ENCODE peak calls at places on chromosomes 13 and 19, in seven cellular contexts. One of them, this sample, is unnamed.

GRCh38 chr19:30029721-30030510 is 87.9 kb downstream of the URI1 start:
- DNase-seq in IMR-90: peak; percentile 56
- DNase-seq in hypothalamus: no peak
- DNase-seq in AG04449: no peak
- DNase-seq in fibroblast of lung: peak; percentile 4
- DNase-seq in heart right ventricle: no peak
- DNase-seq in stimulated activated CD4-positive, alpha-beta T cell treated with anti-CD3 and anti-CD28 coated beads, TNF-alpha, amount 100 ng/mL, for 48 hours: no peak
- DNase-seq in this sample: no peak

GRCh38 chr13:30798776-30799625 is 63.7 kb downstream of the ALOX5AP start:
- DNase-seq in IMR-90: peak; percentile 59
- DNase-seq in stimulated activated CD4-positive, alpha-beta T cell treated with anti-CD3 and anti-CD28 coated beads, TNF-alpha, amount 100 ng/mL, for 48 hours: no peak
- DNase-seq in fibroblast of lung: peak; percentile 39
- DNase-seq in AG04449: no peak
- DNase-seq in heart right ventricle: no peak
- DNase-seq in hypothalamus: no peak
- DNase-seq in this sample: no peak

GRCh38 chr13:94590744-94591143 is 5.2 kb downstream of the TGDS start:
- DNase-seq in AG04449: no peak
- DNase-seq in IMR-90: no peak
- DNase-seq in heart right ventricle: no peak
- DNase-seq in hypothalamus: no peak
- DNase-seq in fibroblast of lung: no peak
- DNase-seq in stimulated activated CD4-positive, alpha-beta T cell treated with anti-CD3 and anti-CD28 coated beads, TNF-alpha, amount 100 ng/mL, for 48 hours: no peak
- DNase-seq in this sample: no peak

GRCh38 chr19:4971424-4971793 is 2.5 kb downstream of the KDM4B start:
- DNase-seq in stimulated activated CD4-positive, alpha-beta T cell treated with anti-CD3 and anti-CD28 coated beads, TNF-alpha, amount 100 ng/mL, for 48 hours: peak; percentile 17
- DNase-seq in heart right ventricle: no peak
- DNase-seq in AG04449: no peak
- DNase-seq in fibroblast of lung: no peak
- DNase-seq in IMR-90: no peak
- DNase-seq in hypothalamus: no peak
- DNase-seq in this sample: no peak

GRCh38 chr19:17775245-17775927 is 19.6 kb upstream of the B3GNT3 start:
- DNase-seq in AG04449: no peak
- DNase-seq in IMR-90: peak; percentile 19
- DNase-seq in fibroblast of lung: no peak
- DNase-seq in heart right ventricle: no peak
- DNase-seq in stimulated activated CD4-positive, alpha-beta T cell treated with anti-CD3 and anti-CD28 coated beads, TNF-alpha, amount 100 ng/mL, for 48 hours: no peak
- DNase-seq in hypothalamus: peak; percentile 7
- DNase-seq in this sample: no peak

GRCh38 chr19:5997371-5997770 is 19.4 kb upstream of the RANBP3 start:
- DNase-seq in heart right ventricle: no peak
- DNase-seq in AG04449: no peak
- DNase-seq in stimulated activated CD4-positive, alpha-beta T cell treated with anti-CD3 and anti-CD28 coated beads, TNF-alpha, amount 100 ng/mL, for 48 hours: no peak
- DNase-seq in IMR-90: no peak
- DNase-seq in hypothalamus: no peak
- DNase-seq in fibroblast of lung: no peak
- DNase-seq in this sample: no peak

GRCh38 chr19:18340237-18340989 is at the start of gene PGPEP1:
- DNase-seq in stimulated activated CD4-positive, alpha-beta T cell treated with anti-CD3 and anti-CD28 coated beads, TNF-alpha, amount 100 ng/mL, for 48 hours: peak; percentile 73
- DNase-seq in heart right ventricle: peak; percentile 82
- DNase-seq in fibroblast of lung: peak; percentile 49
- DNase-seq in hypothalamus: peak; percentile 63
- DNase-seq in AG04449: no peak
- DNase-seq in IMR-90: peak; percentile 41
- DNase-seq in this sample: peak; percentile 21

GRCh38 chr13:111265006-111265700 is 55.3 kb upstream of the TEX29 start:
- DNase-seq in heart right ventricle: no peak
- DNase-seq in AG04449: no peak
- DNase-seq in hypothalamus: no peak
- DNase-seq in IMR-90: no peak
- DNase-seq in fibroblast of lung: no peak
- DNase-seq in stimulated activated CD4-positive, alpha-beta T cell treated with anti-CD3 and anti-CD28 coated beads, TNF-alpha, amount 100 ng/mL, for 48 hours: no peak
- DNase-seq in this sample: no peak

GRCh38 chr13:48902421-48902820 is 73.3 kb upstream of the FNDC3A start:
- DNase-seq in AG04449: no peak
- DNase-seq in fibroblast of lung: peak; percentile 46
- DNase-seq in heart right ventricle: no peak
- DNase-seq in hypothalamus: no peak
- DNase-seq in stimulated activated CD4-positive, alpha-beta T cell treated with anti-CD3 and anti-CD28 coated beads, TNF-alpha, amount 100 ng/mL, for 48 hours: no peak
- DNase-seq in IMR-90: peak; percentile 19
- DNase-seq in this sample: no peak

GRCh38 chr19:42555317-42555716 is 27.0 kb upstream of the CEACAM1 start:
- DNase-seq in heart right ventricle: peak; percentile 15
- DNase-seq in AG04449: no peak
- DNase-seq in hypothalamus: no peak
- DNase-seq in IMR-90: no peak
- DNase-seq in fibroblast of lung: no peak
- DNase-seq in stimulated activated CD4-positive, alpha-beta T cell treated with anti-CD3 and anti-CD28 coated beads, TNF-alpha, amount 100 ng/mL, for 48 hours: no peak
- DNase-seq in this sample: no peak

GRCh38 chr19:58364127-58364526 is 1.6 kb upstream of the ZNF497 start:
- DNase-seq in AG04449: no peak
- DNase-seq in hypothalamus: no peak
- DNase-seq in IMR-90: no peak
- DNase-seq in stimulated activated CD4-positive, alpha-beta T cell treated with anti-CD3 and anti-CD28 coated beads, TNF-alpha, amount 100 ng/mL, for 48 hours: no peak
- DNase-seq in fibroblast of lung: no peak
- DNase-seq in heart right ventricle: no peak
- DNase-seq in this sample: no peak

GRCh38 chr19:44943801-44944249 is 1.8 kb downstream of the APOC4 start:
- DNase-seq in stimulated activated CD4-positive, alpha-beta T cell treated with anti-CD3 and anti-CD28 coated beads, TNF-alpha, amount 100 ng/mL, for 48 hours: no peak
- DNase-seq in fibroblast of lung: no peak
- DNase-seq in hypothalamus: peak; percentile 30
- DNase-seq in IMR-90: no peak
- DNase-seq in heart right ventricle: peak; percentile 47
- DNase-seq in AG04449: no peak
- DNase-seq in this sample: peak; percentile 48

GRCh38 chr19:20928371-20928770 is 5.3 kb downstream of the ZNF85 start:
- DNase-seq in stimulated activated CD4-positive, alpha-beta T cell treated with anti-CD3 and anti-CD28 coated beads, TNF-alpha, amount 100 ng/mL, for 48 hours: no peak
- DNase-seq in fibroblast of lung: peak; percentile 34
- DNase-seq in AG04449: peak; percentile 50
- DNase-seq in IMR-90: peak; percentile 87
- DNase-seq in heart right ventricle: no peak
- DNase-seq in hypothalamus: no peak
- DNase-seq in this sample: no peak

GRCh38 chr19:4715529-4716221 is 8.0 kb downstream of the DPP9 start:
- DNase-seq in IMR-90: no peak
- DNase-seq in heart right ventricle: no peak
- DNase-seq in fibroblast of lung: no peak
- DNase-seq in AG04449: no peak
- DNase-seq in stimulated activated CD4-positive, alpha-beta T cell treated with anti-CD3 and anti-CD28 coated beads, TNF-alpha, amount 100 ng/mL, for 48 hours: no peak
- DNase-seq in hypothalamus: no peak
- DNase-seq in this sample: no peak

GRCh38 chr19:43739836-43740235 is 14.9 kb downstream of the SMG9 start:
- DNase-seq in AG04449: no peak
- DNase-seq in stimulated activated CD4-positive, alpha-beta T cell treated with anti-CD3 and anti-CD28 coated beads, TNF-alpha, amount 100 ng/mL, for 48 hours: no peak
- DNase-seq in hypothalamus: no peak
- DNase-seq in heart right ventricle: no peak
- DNase-seq in fibroblast of lung: no peak
- DNase-seq in IMR-90: no peak
- DNase-seq in this sample: no peak

GRCh38 chr13:83996415-83996814 is 114.1 kb upstream of the SLITRK1 start:
- DNase-seq in IMR-90: no peak
- DNase-seq in fibroblast of lung: no peak
- DNase-seq in heart right ventricle: no peak
- DNase-seq in stimulated activated CD4-positive, alpha-beta T cell treated with anti-CD3 and anti-CD28 coated beads, TNF-alpha, amount 100 ng/mL, for 48 hours: no peak
- DNase-seq in AG04449: no peak
- DNase-seq in hypothalamus: no peak
- DNase-seq in this sample: no peak

GRCh38 chr19:6108721-6109633 is 1.3 kb downstream of the RFX2 start:
- DNase-seq in heart right ventricle: peak; percentile 85
- DNase-seq in stimulated activated CD4-positive, alpha-beta T cell treated with anti-CD3 and anti-CD28 coated beads, TNF-alpha, amount 100 ng/mL, for 48 hours: peak; percentile 50
- DNase-seq in fibroblast of lung: peak; percentile 69
- DNase-seq in IMR-90: peak; percentile 66
- DNase-seq in hypothalamus: peak; percentile 18
- DNase-seq in AG04449: no peak
- DNase-seq in this sample: peak; percentile 48

This sample was measured in substantia nigra.